ENCODE peak calls at places on chromosome 1, in ten cellular contexts. One of them, this sample, is unnamed.

GRCh38 chr1:225567789-225568188 is 85.1 kb downstream of the ENAH start:
- DNase-seq in fibroblast of mammary gland: peak; percentile 18
- DNase-seq in uterus: no peak
- DNase-seq in tibial nerve: no peak
- DNase-seq in GM12864: no peak
- DNase-seq in tibial artery: no peak
- DNase-seq in right cardiac atrium: no peak
- DNase-seq in pancreas: no peak
- DNase-seq in SK-N-SH: no peak
- DNase-seq in fibroblast of lung: peak; percentile 43
- DNase-seq in this sample: no peak

GRCh38 chr1:165903672-165904071 is 76.3 kb downstream of the UCK2 start:
- DNase-seq in fibroblast of mammary gland: peak; percentile 75
- DNase-seq in uterus: no peak
- DNase-seq in tibial nerve: no peak
- DNase-seq in GM12864: no peak
- DNase-seq in tibial artery: no peak
- DNase-seq in right cardiac atrium: no peak
- DNase-seq in pancreas: no peak
- DNase-seq in SK-N-SH: no peak
- DNase-seq in fibroblast of lung: peak; percentile 32
- DNase-seq in this sample: no peak

GRCh38 chr1:236395780-236396664 is 1.9 kb downstream of the EDARADD start:
- DNase-seq in fibroblast of mammary gland: no peak
- DNase-seq in uterus: no peak
- DNase-seq in tibial nerve: no peak
- DNase-seq in GM12864: no peak
- DNase-seq in tibial artery: no peak
- DNase-seq in right cardiac atrium: no peak
- DNase-seq in pancreas: no peak
- DNase-seq in SK-N-SH: no peak
- DNase-seq in fibroblast of lung: no peak
- DNase-seq in this sample: no peak

GRCh38 chr1:6241887-6242740 is 1.9 kb upstream of the HES3 start:
- DNase-seq in fibroblast of mammary gland: no peak
- DNase-seq in uterus: no peak
- DNase-seq in tibial nerve: no peak
- DNase-seq in GM12864: no peak
- DNase-seq in tibial artery: no peak
- DNase-seq in right cardiac atrium: peak; percentile 74
- DNase-seq in pancreas: no peak
- DNase-seq in SK-N-SH: peak; percentile 71
- DNase-seq in fibroblast of lung: no peak
- DNase-seq in this sample: no peak

GRCh38 chr1:17264470-17264869 is 15.6 kb downstream of the PADI3 start:
- DNase-seq in fibroblast of mammary gland: no peak
- DNase-seq in uterus: no peak
- DNase-seq in tibial nerve: no peak
- DNase-seq in GM12864: no peak
- DNase-seq in tibial artery: no peak
- DNase-seq in right cardiac atrium: no peak
- DNase-seq in pancreas: no peak
- DNase-seq in SK-N-SH: no peak
- DNase-seq in fibroblast of lung: no peak
- DNase-seq in this sample: no peak

GRCh38 chr1:232805269-232806070 is at the start of gene MAP10:
- DNase-seq in fibroblast of mammary gland: peak; percentile 81
- DNase-seq in uterus: peak; percentile 61
- DNase-seq in tibial nerve: peak; percentile 16
- DNase-seq in GM12864: peak; percentile 66
- DNase-seq in tibial artery: peak; percentile 50
- DNase-seq in right cardiac atrium: peak; percentile 90
- DNase-seq in pancreas: peak; percentile 69
- DNase-seq in SK-N-SH: peak; percentile 87
- DNase-seq in fibroblast of lung: peak; percentile 86
- DNase-seq in this sample: peak; percentile 32

GRCh38 chr1:234613128-234613875 is 3.3 kb upstream of the IRF2BP2 start:
- DNase-seq in fibroblast of mammary gland: peak; percentile 89
- DNase-seq in uterus: no peak
- DNase-seq in tibial nerve: no peak
- DNase-seq in GM12864: no peak
- DNase-seq in tibial artery: no peak
- DNase-seq in right cardiac atrium: no peak
- DNase-seq in pancreas: no peak
- DNase-seq in SK-N-SH: no peak
- DNase-seq in fibroblast of lung: peak; percentile 96
- DNase-seq in this sample: no peak

GRCh38 chr1:246012271-246012854 is 494.7 kb downstream of the SMYD3 start:
- DNase-seq in fibroblast of mammary gland: peak; percentile 56
- DNase-seq in uterus: no peak
- DNase-seq in tibial nerve: no peak
- DNase-seq in GM12864: no peak
- DNase-seq in tibial artery: no peak
- DNase-seq in right cardiac atrium: no peak
- DNase-seq in pancreas: no peak
- DNase-seq in SK-N-SH: peak; percentile 58
- DNase-seq in fibroblast of lung: peak; percentile 65
- DNase-seq in this sample: no peak

GRCh38 chr1:192088496-192088895 is 69.8 kb upstream of the RGS18 start:
- DNase-seq in fibroblast of mammary gland: no peak
- DNase-seq in uterus: no peak
- DNase-seq in tibial nerve: no peak
- DNase-seq in GM12864: no peak
- DNase-seq in tibial artery: no peak
- DNase-seq in right cardiac atrium: no peak
- DNase-seq in pancreas: no peak
- DNase-seq in SK-N-SH: no peak
- DNase-seq in fibroblast of lung: no peak
- DNase-seq in this sample: no peak

GRCh38 chr1:234570741-234571140 is 39.2 kb downstream of the IRF2BP2 start:
- DNase-seq in fibroblast of mammary gland: no peak
- DNase-seq in uterus: no peak
- DNase-seq in tibial nerve: no peak
- DNase-seq in GM12864: no peak
- DNase-seq in tibial artery: no peak
- DNase-seq in right cardiac atrium: no peak
- DNase-seq in pancreas: no peak
- DNase-seq in SK-N-SH: no peak
- DNase-seq in fibroblast of lung: no peak
- DNase-seq in this sample: no peak

GRCh38 chr1:9494936-9495758 is 44.1 kb upstream of the SLC25A33 start:
- DNase-seq in fibroblast of mammary gland: peak; percentile 24
- DNase-seq in uterus: peak; percentile 25
- DNase-seq in tibial nerve: peak; percentile 27
- DNase-seq in GM12864: peak; percentile 12
- DNase-seq in tibial artery: no peak
- DNase-seq in right cardiac atrium: peak; percentile 83
- DNase-seq in pancreas: peak; percentile 20
- DNase-seq in SK-N-SH: peak; percentile 90
- DNase-seq in fibroblast of lung: peak; percentile 46
- DNase-seq in this sample: no peak

GRCh38 chr1:29033829-29034466 is 89.8 kb downstream of the TMEM200B start:
- DNase-seq in fibroblast of mammary gland: peak; percentile 59
- DNase-seq in uterus: no peak
- DNase-seq in tibial nerve: no peak
- DNase-seq in GM12864: no peak
- DNase-seq in tibial artery: no peak
- DNase-seq in right cardiac atrium: no peak
- DNase-seq in pancreas: no peak
- DNase-seq in SK-N-SH: peak; percentile 61
- DNase-seq in fibroblast of lung: peak; percentile 72
- DNase-seq in this sample: no peak

GRCh38 chr1:186404454-186405051 is 28.9 kb downstream of the ODR4 start:
- DNase-seq in fibroblast of mammary gland: peak; percentile 78
- DNase-seq in uterus: no peak
- DNase-seq in tibial nerve: no peak
- DNase-seq in GM12864: peak; percentile 8
- DNase-seq in tibial artery: no peak
- DNase-seq in right cardiac atrium: no peak
- DNase-seq in pancreas: no peak
- DNase-seq in SK-N-SH: peak; percentile 32
- DNase-seq in fibroblast of lung: peak; percentile 70
- DNase-seq in this sample: peak; percentile 67

GRCh38 chr1:193654951-193655705 is 468.7 kb upstream of the B3GALT2 start:
- DNase-seq in fibroblast of mammary gland: peak; percentile 21
- DNase-seq in uterus: no peak
- DNase-seq in tibial nerve: no peak
- DNase-seq in GM12864: no peak
- DNase-seq in tibial artery: no peak
- DNase-seq in right cardiac atrium: peak; percentile 34
- DNase-seq in pancreas: no peak
- DNase-seq in SK-N-SH: no peak
- DNase-seq in fibroblast of lung: peak; percentile 61
- DNase-seq in this sample: no peak

GRCh38 chr1:243884603-243885002 is 34.6 kb upstream of the AKT3 start:
- DNase-seq in fibroblast of mammary gland: no peak
- DNase-seq in uterus: no peak
- DNase-seq in tibial nerve: no peak
- DNase-seq in GM12864: no peak
- DNase-seq in tibial artery: no peak
- DNase-seq in right cardiac atrium: no peak
- DNase-seq in pancreas: no peak
- DNase-seq in SK-N-SH: no peak
- DNase-seq in fibroblast of lung: no peak
- DNase-seq in this sample: no peak
- H3K4me3 ChIP-seq in fibroblast of mammary gland: no peak overlapping the region
- H3K4me3 ChIP-seq in uterus: no peak overlapping the region
- H3K4me3 ChIP-seq in tibial nerve: no peak overlapping the region
- H3K4me3 ChIP-seq in GM12864: no peak overlapping the region
- H3K4me3 ChIP-seq in tibial artery: no peak overlapping the region
- H3K4me3 ChIP-seq in right cardiac atrium: no peak overlapping the region
- H3K4me3 ChIP-seq in pancreas: no peak overlapping the region
- H3K4me3 ChIP-seq in SK-N-SH: no peak overlapping the region
- H3K4me3 ChIP-seq in fibroblast of lung: no peak overlapping the region
- H3K4me3 ChIP-seq in this sample: no peak overlapping the region

GRCh38 chr1:150186789-150187559 is 37.3 kb downstream of the PLEKHO1 start:
- DNase-seq in fibroblast of mammary gland: peak; percentile 86
- DNase-seq in uterus: no peak
- DNase-seq in tibial nerve: no peak
- DNase-seq in GM12864: no peak
- DNase-seq in tibial artery: no peak
- DNase-seq in right cardiac atrium: no peak
- DNase-seq in pancreas: no peak
- DNase-seq in SK-N-SH: peak; percentile 66
- DNase-seq in fibroblast of lung: peak; percentile 55
- DNase-seq in this sample: no peak
- H3K4me3 ChIP-seq in fibroblast of mammary gland: peak overlapping the region; percentile 37
- H3K4me3 ChIP-seq in uterus: no peak overlapping the region
- H3K4me3 ChIP-seq in tibial nerve: no peak overlapping the region
- H3K4me3 ChIP-seq in GM12864: no peak overlapping the region
- H3K4me3 ChIP-seq in tibial artery: peak overlapping the region; percentile 42
- H3K4me3 ChIP-seq in right cardiac atrium: no peak overlapping the region
- H3K4me3 ChIP-seq in pancreas: no peak overlapping the region
- H3K4me3 ChIP-seq in SK-N-SH: no peak overlapping the region
- H3K4me3 ChIP-seq in fibroblast of lung: no peak overlapping the region
- H3K4me3 ChIP-seq in this sample: no peak overlapping the region

GRCh38 chr1:118960567-118961136 is 27.5 kb downstream of the TBX15 start:
- DNase-seq in fibroblast of mammary gland: peak; percentile 99
- DNase-seq in uterus: no peak
- DNase-seq in tibial nerve: peak; percentile 52
- DNase-seq in GM12864: no peak
- DNase-seq in tibial artery: peak; percentile 89
- DNase-seq in right cardiac atrium: peak; percentile 72
- DNase-seq in pancreas: no peak
- DNase-seq in SK-N-SH: no peak
- DNase-seq in fibroblast of lung: peak; percentile 71
- DNase-seq in this sample: no peak
- H3K4me3 ChIP-seq in fibroblast of mammary gland: no peak overlapping the region
- H3K4me3 ChIP-seq in uterus: no peak overlapping the region
- H3K4me3 ChIP-seq in tibial nerve: no peak overlapping the region
- H3K4me3 ChIP-seq in GM12864: no peak overlapping the region
- H3K4me3 ChIP-seq in tibial artery: no peak overlapping the region
- H3K4me3 ChIP-seq in right cardiac atrium: no peak overlapping the region
- H3K4me3 ChIP-seq in pancreas: no peak overlapping the region
- H3K4me3 ChIP-seq in SK-N-SH: no peak overlapping the region
- H3K4me3 ChIP-seq in fibroblast of lung: no peak overlapping the region
- H3K4me3 ChIP-seq in this sample: no peak overlapping the region

GRCh38 chr1:183636783-183637182 is 1.2 kb upstream of the ARPC5 start:
- DNase-seq in fibroblast of mammary gland: no peak
- DNase-seq in uterus: no peak
- DNase-seq in tibial nerve: no peak
- DNase-seq in GM12864: no peak
- DNase-seq in tibial artery: no peak
- DNase-seq in right cardiac atrium: no peak
- DNase-seq in pancreas: no peak
- DNase-seq in SK-N-SH: no peak
- DNase-seq in fibroblast of lung: no peak
- DNase-seq in this sample: no peak
- H3K4me3 ChIP-seq in fibroblast of mammary gland: peak overlapping the region; percentile 82
- H3K4me3 ChIP-seq in uterus: no peak overlapping the region
- H3K4me3 ChIP-seq in tibial nerve: no peak overlapping the region
- H3K4me3 ChIP-seq in GM12864: peak overlapping the region; percentile 88
- H3K4me3 ChIP-seq in tibial artery: peak overlapping the region; percentile 83
- H3K4me3 ChIP-seq in right cardiac atrium: peak overlapping the region; percentile 77
- H3K4me3 ChIP-seq in pancreas: no peak overlapping the region
- H3K4me3 ChIP-seq in SK-N-SH: peak overlapping the region; percentile 85
- H3K4me3 ChIP-seq in fibroblast of lung: peak overlapping the region; percentile 81
- H3K4me3 ChIP-seq in this sample: peak overlapping the region; percentile 85

GRCh38 chr1:90716552-90717355 is at the start of gene BARHL2:
- DNase-seq in fibroblast of mammary gland: no peak
- DNase-seq in uterus: no peak
- DNase-seq in tibial nerve: no peak
- DNase-seq in GM12864: no peak
- DNase-seq in tibial artery: no peak
- DNase-seq in right cardiac atrium: no peak
- DNase-seq in pancreas: no peak
- DNase-seq in SK-N-SH: no peak
- DNase-seq in fibroblast of lung: no peak
- DNase-seq in this sample: no peak

GRCh38 chr1:90716243-90716551 is 905 bp downstream of the BARHL2 start:
- DNase-seq in fibroblast of mammary gland: no peak
- DNase-seq in uterus: no peak
- DNase-seq in tibial nerve: no peak
- DNase-seq in GM12864: no peak
- DNase-seq in tibial artery: no peak
- DNase-seq in right cardiac atrium: no peak
- DNase-seq in pancreas: no peak
- DNase-seq in SK-N-SH: no peak
- DNase-seq in fibroblast of lung: no peak
- DNase-seq in this sample: no peak

GRCh38 chr1:90718411-90719320 is 1.6 kb upstream of the BARHL2 start:
- DNase-seq in fibroblast of mammary gland: no peak
- DNase-seq in uterus: no peak
- DNase-seq in tibial nerve: no peak
- DNase-seq in GM12864: no peak
- DNase-seq in tibial artery: no peak
- DNase-seq in right cardiac atrium: peak; percentile 50
- DNase-seq in pancreas: no peak
- DNase-seq in SK-N-SH: peak; percentile 68
- DNase-seq in fibroblast of lung: no peak
- DNase-seq in this sample: no peak

GRCh38 chr1:90717665-90718410 is 736 bp upstream of the BARHL2 start:
- DNase-seq in fibroblast of mammary gland: peak; percentile 34
- DNase-seq in uterus: no peak
- DNase-seq in tibial nerve: no peak
- DNase-seq in GM12864: no peak
- DNase-seq in tibial artery: no peak
- DNase-seq in right cardiac atrium: peak; percentile 63
- DNase-seq in pancreas: no peak
- DNase-seq in SK-N-SH: peak; percentile 83
- DNase-seq in fibroblast of lung: peak; percentile 19
- DNase-seq in this sample: no peak

GRCh38 chr1:90717356-90717664 is 208 bp upstream of the BARHL2 start:
- DNase-seq in fibroblast of mammary gland: no peak
- DNase-seq in uterus: no peak
- DNase-seq in tibial nerve: no peak
- DNase-seq in GM12864: no peak
- DNase-seq in tibial artery: no peak
- DNase-seq in right cardiac atrium: no peak
- DNase-seq in pancreas: no peak
- DNase-seq in SK-N-SH: no peak
- DNase-seq in fibroblast of lung: no peak
- DNase-seq in this sample: no peak
- H3K4me3 ChIP-seq in fibroblast of mammary gland: no peak overlapping the region
- H3K4me3 ChIP-seq in uterus: no peak overlapping the region
- H3K4me3 ChIP-seq in tibial nerve: no peak overlapping the region
- H3K4me3 ChIP-seq in GM12864: no peak overlapping the region
- H3K4me3 ChIP-seq in tibial artery: peak overlapping the region; percentile 47
- H3K4me3 ChIP-seq in right cardiac atrium: peak overlapping the region; percentile 68
- H3K4me3 ChIP-seq in pancreas: no peak overlapping the region
- H3K4me3 ChIP-seq in SK-N-SH: peak overlapping the region; percentile 34
- H3K4me3 ChIP-seq in fibroblast of lung: no peak overlapping the region
- H3K4me3 ChIP-seq in this sample: no peak overlapping the region